ENCODE peak calls at places on chromosomes 16 and 17, in five cellular contexts. One of them, this sample, is unnamed.

GRCh38 chr17:41695954-41696720 is 7.5 kb downstream of the EIF1 start:
- DNase-seq in GM23248: peak; percentile 90
- DNase-seq in mesendoderm: peak; percentile 73
- DNase-seq in PC-3: peak; percentile 73
- DNase-seq in colonic mucosa: peak; percentile 74
- DNase-seq in this sample: peak; percentile 93

GRCh38 chr17:81716674-81716996 is 4.6 kb downstream of the SLC25A10 start:
- DNase-seq in colonic mucosa: no peak
- DNase-seq in GM23248: no peak
- DNase-seq in PC-3: no peak
- DNase-seq in mesendoderm: no peak
- DNase-seq in this sample: no peak

GRCh38 chr16:72311426-72311825 is 139.5 kb upstream of the PMFBP1 start:
- DNase-seq in PC-3: no peak
- DNase-seq in colonic mucosa: no peak
- DNase-seq in GM23248: no peak
- DNase-seq in mesendoderm: peak; percentile 70
- DNase-seq in this sample: no peak

GRCh38 chr16:54026456-54026855 is 260.1 kb downstream of the IRX3 start:
- DNase-seq in PC-3: no peak
- DNase-seq in colonic mucosa: no peak
- DNase-seq in mesendoderm: no peak
- DNase-seq in GM23248: peak; percentile 37
- DNase-seq in this sample: no peak

GRCh38 chr17:36779550-36779949 is 157.7 kb upstream of the LHX1 start:
- DNase-seq in colonic mucosa: no peak
- DNase-seq in GM23248: no peak
- DNase-seq in PC-3: no peak
- DNase-seq in mesendoderm: no peak
- DNase-seq in this sample: no peak

GRCh38 chr17:7486181-7486580 is 2.0 kb downstream of the POLR2A start:
- DNase-seq in GM23248: peak; percentile 64
- DNase-seq in mesendoderm: no peak
- DNase-seq in PC-3: no peak
- DNase-seq in colonic mucosa: no peak
- DNase-seq in this sample: peak; percentile 56

GRCh38 chr17:6639014-6639650 is 1.4 kb downstream of the KIAA0753 start:
- DNase-seq in mesendoderm: no peak
- DNase-seq in colonic mucosa: peak; percentile 22
- DNase-seq in GM23248: no peak
- DNase-seq in PC-3: no peak
- DNase-seq in this sample: peak; percentile 79

GRCh38 chr17:34740516-34740915 is 161.1 kb downstream of the TMEM132E start:
- DNase-seq in GM23248: no peak
- DNase-seq in mesendoderm: no peak
- DNase-seq in PC-3: no peak
- DNase-seq in colonic mucosa: no peak
- DNase-seq in this sample: no peak

GRCh38 chr16:66130296-66130910 is 236.1 kb upstream of the CDH5 start:
- DNase-seq in mesendoderm: peak; percentile 30
- DNase-seq in PC-3: peak; percentile 43
- DNase-seq in GM23248: peak; percentile 75
- DNase-seq in colonic mucosa: no peak
- DNase-seq in this sample: peak; percentile 20

GRCh38 chr17:39225308-39225973 is at the start of gene STAC2:
- DNase-seq in GM23248: peak; percentile 34
- DNase-seq in colonic mucosa: no peak
- DNase-seq in mesendoderm: no peak
- DNase-seq in PC-3: no peak
- DNase-seq in this sample: no peak
- H3K9ac ChIP-seq in GM23248: no peak within 1 kb of the TSS
- H3K9ac ChIP-seq in colonic mucosa: no peak within 1 kb of the TSS
- H3K9ac ChIP-seq in mesendoderm: peak within 1 kb of the TSS; percentile 45
- H3K9ac ChIP-seq in PC-3: no peak within 1 kb of the TSS
- H3K9ac ChIP-seq in this sample: no peak within 1 kb of the TSS

GRCh38 chr16:24046442-24046841 is 209.7 kb upstream of the CACNG3 start:
- DNase-seq in PC-3: no peak
- DNase-seq in mesendoderm: peak; percentile 59
- DNase-seq in GM23248: no peak
- DNase-seq in colonic mucosa: no peak
- DNase-seq in this sample: no peak
- H3K9ac ChIP-seq in PC-3: no peak overlapping the region
- H3K9ac ChIP-seq in mesendoderm: no peak overlapping the region
- H3K9ac ChIP-seq in GM23248: no peak overlapping the region
- H3K9ac ChIP-seq in colonic mucosa: no peak overlapping the region
- H3K9ac ChIP-seq in this sample: no peak overlapping the region

GRCh38 chr16:982152-983043 is 828 bp downstream of the SOX8 start:
- DNase-seq in mesendoderm: no peak
- DNase-seq in colonic mucosa: no peak
- DNase-seq in GM23248: no peak
- DNase-seq in PC-3: no peak
- DNase-seq in this sample: no peak
- H3K9ac ChIP-seq in mesendoderm: no peak overlapping the region
- H3K9ac ChIP-seq in colonic mucosa: no peak overlapping the region
- H3K9ac ChIP-seq in GM23248: no peak overlapping the region
- H3K9ac ChIP-seq in PC-3: no peak overlapping the region
- H3K9ac ChIP-seq in this sample: no peak overlapping the region

GRCh38 chr17:39666231-39666600 is 1.1 kb downstream of the TCAP start:
- DNase-seq in colonic mucosa: no peak
- DNase-seq in GM23248: peak; percentile 19
- DNase-seq in mesendoderm: no peak
- DNase-seq in PC-3: no peak
- DNase-seq in this sample: no peak
- H3K9ac ChIP-seq in colonic mucosa: no peak overlapping the region
- H3K9ac ChIP-seq in GM23248: no peak overlapping the region
- H3K9ac ChIP-seq in mesendoderm: no peak overlapping the region
- H3K9ac ChIP-seq in PC-3: no peak overlapping the region
- H3K9ac ChIP-seq in this sample: no peak overlapping the region

GRCh38 chr16:87492721-87493554 is at the start of gene ZCCHC14:
- DNase-seq in colonic mucosa: peak; percentile 100
- DNase-seq in mesendoderm: peak; percentile 99
- DNase-seq in PC-3: peak; percentile 93
- DNase-seq in GM23248: peak; percentile 99
- DNase-seq in this sample: no peak
- H3K9ac ChIP-seq in colonic mucosa: peak within 1 kb of the TSS; percentile 79
- H3K9ac ChIP-seq in mesendoderm: peak within 1 kb of the TSS; percentile 69
- H3K9ac ChIP-seq in PC-3: peak within 1 kb of the TSS; percentile 44
- H3K9ac ChIP-seq in GM23248: peak within 1 kb of the TSS; percentile 83
- H3K9ac ChIP-seq in this sample: no peak within 1 kb of the TSS

DNA sequence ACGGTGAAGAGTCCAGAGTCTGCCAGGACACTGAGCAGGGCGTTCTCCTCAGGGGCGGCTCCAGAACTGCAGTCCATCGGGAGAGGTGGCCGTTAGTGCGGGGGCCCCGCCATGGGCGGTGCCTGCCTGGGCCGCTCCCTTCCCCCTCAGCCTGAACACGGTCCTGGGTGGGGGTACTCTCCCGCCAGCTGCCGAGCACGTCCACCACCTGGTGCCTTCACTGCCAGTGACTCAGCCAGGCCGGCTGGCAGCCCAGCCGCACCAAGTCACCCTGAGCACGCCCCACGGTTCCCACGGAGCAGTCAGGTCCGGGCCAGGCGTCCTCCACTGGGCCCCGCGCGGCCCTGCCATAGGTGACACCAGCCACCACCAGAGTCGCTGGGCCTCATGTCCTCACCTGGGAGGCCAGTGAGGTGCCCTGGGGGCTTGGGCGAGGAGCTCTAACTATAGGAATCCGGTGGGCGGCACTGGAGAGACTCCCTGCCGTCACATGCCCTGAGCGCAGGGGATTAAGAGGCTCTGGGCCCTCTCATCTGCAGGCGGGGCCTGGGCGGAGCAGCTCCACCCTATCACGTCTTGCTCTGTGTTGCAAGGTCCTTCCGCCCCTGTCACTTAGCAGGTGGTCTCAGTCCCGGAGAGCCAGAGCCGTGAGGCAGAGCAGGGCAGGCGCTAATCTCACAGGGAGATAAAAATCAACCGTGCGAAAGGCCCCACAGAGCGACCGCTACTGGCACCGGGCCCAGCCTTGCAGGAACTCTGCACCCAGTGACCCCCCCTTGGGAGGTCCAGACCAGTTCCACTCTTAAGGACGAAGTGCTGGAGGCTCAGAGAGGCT is 14.3 kb downstream of the PIEZO1 start:
- DNase-seq in GM23248: no peak
- DNase-seq in mesendoderm: peak; percentile 92
- DNase-seq in PC-3: peak; percentile 61
- DNase-seq in colonic mucosa: peak; percentile 76
- DNase-seq in this sample: peak; percentile 76
- H3K9ac ChIP-seq in GM23248: no peak overlapping the region
- H3K9ac ChIP-seq in mesendoderm: no peak overlapping the region
- H3K9ac ChIP-seq in PC-3: peak overlapping the region; percentile 67
- H3K9ac ChIP-seq in colonic mucosa: peak overlapping the region; percentile 38
- H3K9ac ChIP-seq in this sample: no peak overlapping the region

GRCh38 chr17:77145209-77145608 is 4.4 kb downstream of the SEC14L1 start:
- DNase-seq in colonic mucosa: no peak
- DNase-seq in PC-3: no peak
- DNase-seq in mesendoderm: no peak
- DNase-seq in GM23248: no peak
- DNase-seq in this sample: no peak
- H3K9ac ChIP-seq in colonic mucosa: peak overlapping the region; percentile 8
- H3K9ac ChIP-seq in PC-3: peak overlapping the region; percentile 45
- H3K9ac ChIP-seq in mesendoderm: no peak overlapping the region
- H3K9ac ChIP-seq in GM23248: peak overlapping the region; percentile 39
- H3K9ac ChIP-seq in this sample: peak overlapping the region; percentile 7

GRCh38 chr17:60770946-60771422 is 93.3 kb downstream of the BCAS3 start:
- DNase-seq in GM23248: no peak
- DNase-seq in PC-3: no peak
- DNase-seq in mesendoderm: no peak
- DNase-seq in colonic mucosa: no peak
- DNase-seq in this sample: no peak

GRCh38 chr17:60773552-60773951 is 95.9 kb downstream of the BCAS3 start:
- DNase-seq in GM23248: no peak
- DNase-seq in PC-3: no peak
- DNase-seq in mesendoderm: no peak
- DNase-seq in colonic mucosa: no peak
- DNase-seq in this sample: no peak

GRCh38 chr17:60767744-60768308 is 90.2 kb downstream of the BCAS3 start:
- DNase-seq in PC-3: no peak
- DNase-seq in colonic mucosa: no peak
- DNase-seq in GM23248: no peak
- DNase-seq in mesendoderm: no peak
- DNase-seq in this sample: no peak

GRCh38 chr17:60766778-60767190 is 89.1 kb downstream of the BCAS3 start:
- DNase-seq in GM23248: no peak
- DNase-seq in mesendoderm: no peak
- DNase-seq in PC-3: no peak
- DNase-seq in colonic mucosa: no peak
- DNase-seq in this sample: no peak

DNA sequence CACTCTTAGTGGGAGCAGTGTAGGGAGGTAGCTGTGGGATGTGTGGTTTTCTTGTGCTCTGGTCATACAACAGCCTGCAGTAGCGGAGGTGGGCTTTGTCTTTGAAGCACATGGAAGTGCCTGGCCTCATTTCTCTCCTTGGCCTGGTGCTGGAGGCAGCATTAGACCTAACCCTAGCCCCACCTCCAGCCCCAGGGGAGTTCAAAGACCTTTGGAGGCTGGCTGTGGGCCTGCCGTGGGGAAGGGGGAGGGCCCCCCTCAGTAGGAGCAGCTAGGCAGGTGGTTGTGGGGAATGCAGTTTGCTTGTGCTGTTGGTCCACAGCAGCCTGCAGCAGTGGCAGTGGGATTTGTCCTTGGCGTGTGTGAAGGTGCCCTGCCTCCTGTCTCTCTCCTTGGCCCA is 91.7 kb downstream of the BCAS3 start:
- DNase-seq in PC-3: no peak
- DNase-seq in GM23248: no peak
- DNase-seq in colonic mucosa: no peak
- DNase-seq in mesendoderm: no peak
- DNase-seq in this sample: no peak
- H3K9ac ChIP-seq in PC-3: no peak overlapping the region
- H3K9ac ChIP-seq in GM23248: no peak overlapping the region
- H3K9ac ChIP-seq in colonic mucosa: no peak overlapping the region
- H3K9ac ChIP-seq in mesendoderm: no peak overlapping the region
- H3K9ac ChIP-seq in this sample: no peak overlapping the region

GRCh38 chr16:84611041-84611440 is 6.8 kb downstream of the COTL1 start:
- DNase-seq in colonic mucosa: no peak
- DNase-seq in GM23248: no peak
- DNase-seq in PC-3: no peak
- DNase-seq in mesendoderm: no peak
- DNase-seq in this sample: no peak

GRCh38 chr16:84612686-84613085 is 5.2 kb downstream of the COTL1 start:
- DNase-seq in mesendoderm: no peak
- DNase-seq in GM23248: no peak
- DNase-seq in colonic mucosa: no peak
- DNase-seq in PC-3: no peak
- DNase-seq in this sample: no peak

GRCh38 chr16:84607694-84608093 is 10.2 kb downstream of the COTL1 start:
- DNase-seq in PC-3: no peak
- DNase-seq in mesendoderm: no peak
- DNase-seq in colonic mucosa: peak; percentile 46
- DNase-seq in GM23248: no peak
- DNase-seq in this sample: peak; percentile 85

GRCh38 chr16:84608281-84608680 is 9.6 kb downstream of the COTL1 start:
- DNase-seq in colonic mucosa: no peak
- DNase-seq in mesendoderm: no peak
- DNase-seq in PC-3: no peak
- DNase-seq in GM23248: no peak
- DNase-seq in this sample: no peak

GRCh38 chr16:84610385-84610784 is 7.5 kb downstream of the COTL1 start:
- DNase-seq in mesendoderm: no peak
- DNase-seq in PC-3: no peak
- DNase-seq in colonic mucosa: no peak
- DNase-seq in GM23248: no peak
- DNase-seq in this sample: peak; percentile 66
- H3K9ac ChIP-seq in mesendoderm: no peak overlapping the region
- H3K9ac ChIP-seq in PC-3: no peak overlapping the region
- H3K9ac ChIP-seq in colonic mucosa: no peak overlapping the region
- H3K9ac ChIP-seq in GM23248: no peak overlapping the region
- H3K9ac ChIP-seq in this sample: no peak overlapping the region

This sample was measured in Karpas-422.